ENCODE peak calls at places on chromosomes 5 and 9, in eight cellular contexts. One of them, this sample, is unnamed.

GRCh38 chr9:121888438-121888775 is 204.7 kb downstream of the TTLL11 start:
- DNase-seq in kidney epithelial cell: no peak
- DNase-seq in mucosa of descending colon: no peak
- DNase-seq in neural progenitor cell: no peak
- DNase-seq in SK-N-SH: no peak
- DNase-seq in prostate gland: no peak
- DNase-seq in left ventricle myocardium inferior: no peak
- DNase-seq in upper lobe of left lung: no peak
- DNase-seq in this sample: peak

GRCh38 chr9:4293293-4293931 is 6.5 kb downstream of the GLIS3 start:
- DNase-seq in kidney epithelial cell: peak
- DNase-seq in mucosa of descending colon: no peak
- DNase-seq in neural progenitor cell: peak
- DNase-seq in SK-N-SH: no peak
- DNase-seq in prostate gland: no peak
- DNase-seq in left ventricle myocardium inferior: no peak
- DNase-seq in upper lobe of left lung: no peak
- DNase-seq in this sample: peak

GRCh38 chr5:172453986-172454354 is 355 bp downstream of the SH3PXD2B start:
- DNase-seq in kidney epithelial cell: no peak
- DNase-seq in mucosa of descending colon: peak
- DNase-seq in neural progenitor cell: peak
- DNase-seq in SK-N-SH: peak
- DNase-seq in prostate gland: no peak
- DNase-seq in left ventricle myocardium inferior: peak
- DNase-seq in upper lobe of left lung: peak
- DNase-seq in this sample: peak

GRCh38 chr5:7616897-7617296 is 221.0 kb downstream of the ADCY2 start:
- DNase-seq in kidney epithelial cell: no peak
- DNase-seq in mucosa of descending colon: no peak
- DNase-seq in neural progenitor cell: peak
- DNase-seq in SK-N-SH: no peak
- DNase-seq in prostate gland: no peak
- DNase-seq in left ventricle myocardium inferior: no peak
- DNase-seq in upper lobe of left lung: no peak
- DNase-seq in this sample: no peak

GRCh38 chr9:109574061-109574882 is 76.2 kb upstream of the PTPN3 start:
- DNase-seq in kidney epithelial cell: peak
- DNase-seq in mucosa of descending colon: peak
- DNase-seq in neural progenitor cell: peak
- DNase-seq in SK-N-SH: peak
- DNase-seq in prostate gland: peak
- DNase-seq in left ventricle myocardium inferior: no peak
- DNase-seq in upper lobe of left lung: no peak
- DNase-seq in this sample: peak

GRCh38 chr5:112124788-112125187 is 294.3 kb downstream of the EPB41L4A start:
- DNase-seq in kidney epithelial cell: no peak
- DNase-seq in mucosa of descending colon: no peak
- DNase-seq in neural progenitor cell: no peak
- DNase-seq in SK-N-SH: no peak
- DNase-seq in prostate gland: no peak
- DNase-seq in left ventricle myocardium inferior: no peak
- DNase-seq in upper lobe of left lung: no peak
- DNase-seq in this sample: no peak

GRCh38 chr5:5767286-5767928 is 344.9 kb downstream of the ICE1 start:
- DNase-seq in kidney epithelial cell: no peak
- DNase-seq in mucosa of descending colon: no peak
- DNase-seq in neural progenitor cell: no peak
- DNase-seq in SK-N-SH: no peak
- DNase-seq in prostate gland: peak
- DNase-seq in left ventricle myocardium inferior: peak
- DNase-seq in upper lobe of left lung: peak
- DNase-seq in this sample: no peak

GRCh38 chr5:79020861-79021561 is 35.9 kb upstream of the ARSB start:
- DNase-seq in kidney epithelial cell: no peak
- DNase-seq in mucosa of descending colon: peak
- DNase-seq in neural progenitor cell: peak
- DNase-seq in SK-N-SH: peak
- DNase-seq in prostate gland: peak
- DNase-seq in left ventricle myocardium inferior: peak
- DNase-seq in upper lobe of left lung: peak
- DNase-seq in this sample: peak

GRCh38 chr5:133400831-133401351 is 211.4 kb downstream of the FSTL4 start:
- DNase-seq in kidney epithelial cell: no peak
- DNase-seq in mucosa of descending colon: no peak
- DNase-seq in neural progenitor cell: no peak
- DNase-seq in SK-N-SH: no peak
- DNase-seq in prostate gland: no peak
- DNase-seq in left ventricle myocardium inferior: no peak
- DNase-seq in upper lobe of left lung: no peak
- DNase-seq in this sample: no peak

GRCh38 chr5:37786416-37786815 is 53.4 kb downstream of the GDNF start:
- DNase-seq in kidney epithelial cell: no peak
- DNase-seq in mucosa of descending colon: no peak
- DNase-seq in neural progenitor cell: no peak
- DNase-seq in SK-N-SH: no peak
- DNase-seq in prostate gland: no peak
- DNase-seq in left ventricle myocardium inferior: no peak
- DNase-seq in upper lobe of left lung: no peak
- DNase-seq in this sample: no peak

GRCh38 chr5:169335806-169336205 is 34.9 kb upstream of the SLIT3 start:
- DNase-seq in kidney epithelial cell: no peak
- DNase-seq in mucosa of descending colon: no peak
- DNase-seq in neural progenitor cell: no peak
- DNase-seq in SK-N-SH: no peak
- DNase-seq in prostate gland: no peak
- DNase-seq in left ventricle myocardium inferior: no peak
- DNase-seq in upper lobe of left lung: no peak
- DNase-seq in this sample: no peak

GRCh38 chr5:19488786-19489185 is 499.2 kb downstream of the CDH18 start:
- DNase-seq in kidney epithelial cell: no peak
- DNase-seq in mucosa of descending colon: no peak
- DNase-seq in neural progenitor cell: no peak
- DNase-seq in SK-N-SH: no peak
- DNase-seq in prostate gland: no peak
- DNase-seq in left ventricle myocardium inferior: no peak
- DNase-seq in upper lobe of left lung: no peak
- DNase-seq in this sample: no peak

GRCh38 chr5:180596668-180597231 is 5.5 kb upstream of the SCGB3A1 start:
- DNase-seq in kidney epithelial cell: no peak
- DNase-seq in mucosa of descending colon: no peak
- DNase-seq in neural progenitor cell: no peak
- DNase-seq in SK-N-SH: peak
- DNase-seq in prostate gland: no peak
- DNase-seq in left ventricle myocardium inferior: no peak
- DNase-seq in upper lobe of left lung: peak
- DNase-seq in this sample: no peak

GRCh38 chr5:159886312-159886711 is 30.0 kb upstream of the ADRA1B start:
- DNase-seq in kidney epithelial cell: no peak
- DNase-seq in mucosa of descending colon: no peak
- DNase-seq in neural progenitor cell: no peak
- DNase-seq in SK-N-SH: no peak
- DNase-seq in prostate gland: no peak
- DNase-seq in left ventricle myocardium inferior: no peak
- DNase-seq in upper lobe of left lung: no peak
- DNase-seq in this sample: no peak

GRCh38 chr5:179927834-179928233 is 20.1 kb upstream of the TBC1D9B start:
- DNase-seq in kidney epithelial cell: no peak
- DNase-seq in mucosa of descending colon: no peak
- DNase-seq in neural progenitor cell: no peak
- DNase-seq in SK-N-SH: no peak
- DNase-seq in prostate gland: no peak
- DNase-seq in left ventricle myocardium inferior: no peak
- DNase-seq in upper lobe of left lung: no peak
- DNase-seq in this sample: no peak

GRCh38 chr9:98611986-98612505 is 96.7 kb downstream of the GABBR2 start:
- DNase-seq in kidney epithelial cell: no peak
- DNase-seq in mucosa of descending colon: no peak
- DNase-seq in neural progenitor cell: no peak
- DNase-seq in SK-N-SH: no peak
- DNase-seq in prostate gland: no peak
- DNase-seq in left ventricle myocardium inferior: no peak
- DNase-seq in upper lobe of left lung: no peak
- DNase-seq in this sample: no peak

GRCh38 chr9:16100596-16101091 is 547.8 kb downstream of the CCDC171 start:
- DNase-seq in kidney epithelial cell: no peak
- DNase-seq in mucosa of descending colon: peak
- DNase-seq in neural progenitor cell: peak
- DNase-seq in SK-N-SH: no peak
- DNase-seq in prostate gland: no peak
- DNase-seq in left ventricle myocardium inferior: peak
- DNase-seq in upper lobe of left lung: peak
- DNase-seq in this sample: peak

GRCh38 chr5:139649082-139649991 is 1.2 kb downstream of the CXXC5 start:
- DNase-seq in kidney epithelial cell: no peak
- DNase-seq in mucosa of descending colon: no peak
- DNase-seq in neural progenitor cell: peak
- DNase-seq in SK-N-SH: peak
- DNase-seq in prostate gland: no peak
- DNase-seq in left ventricle myocardium inferior: peak
- DNase-seq in upper lobe of left lung: no peak
- DNase-seq in this sample: peak
- TF ChIP-seq CTCF in kidney epithelial cell: no peak
- TF ChIP-seq CTCF in mucosa of descending colon: no peak
- TF ChIP-seq CTCF in neural progenitor cell: no peak
- TF ChIP-seq CTCF in SK-N-SH: peak
- TF ChIP-seq CTCF in prostate gland: no peak
- TF ChIP-seq CTCF in left ventricle myocardium inferior: no peak
- TF ChIP-seq CTCF in upper lobe of left lung: no peak
- TF ChIP-seq CTCF in this sample: no peak

DNA sequence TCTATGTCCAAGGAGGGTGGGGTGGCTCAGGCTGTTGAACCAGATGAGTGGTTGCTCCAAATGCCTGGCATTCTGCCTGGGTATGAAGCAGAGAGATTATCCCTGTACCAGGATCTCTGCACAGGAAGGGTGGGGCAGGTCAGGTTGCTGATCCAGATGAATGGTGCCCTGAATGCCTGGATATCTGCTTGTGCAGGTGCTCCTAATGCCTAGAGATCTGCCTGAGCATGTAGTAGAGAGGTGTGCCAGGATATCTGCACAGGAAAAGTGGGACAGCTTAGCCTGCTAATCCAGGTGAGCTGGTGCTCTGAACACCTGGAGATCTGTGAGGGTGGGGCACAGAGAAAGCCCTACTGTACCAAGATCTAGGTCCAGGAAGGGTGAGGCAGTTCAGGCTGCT is 189.6 kb upstream of the DMRTA1 start:
- DNase-seq in kidney epithelial cell: no peak
- DNase-seq in mucosa of descending colon: no peak
- DNase-seq in neural progenitor cell: no peak
- DNase-seq in SK-N-SH: no peak
- DNase-seq in prostate gland: no peak
- DNase-seq in left ventricle myocardium inferior: no peak
- DNase-seq in upper lobe of left lung: no peak
- DNase-seq in this sample: no peak
- H3K4me3 ChIP-seq in kidney epithelial cell: no peak
- H3K4me3 ChIP-seq in mucosa of descending colon: no peak
- H3K4me3 ChIP-seq in neural progenitor cell: no peak
- H3K4me3 ChIP-seq in SK-N-SH: no peak
- H3K4me3 ChIP-seq in prostate gland: no peak
- H3K4me3 ChIP-seq in left ventricle myocardium inferior: no peak
- H3K4me3 ChIP-seq in upper lobe of left lung: no peak
- H3K4me3 ChIP-seq in this sample: no peak

GRCh38 chr5:72554897-72555296 is 47.7 kb upstream of the ZNF366 start:
- DNase-seq in kidney epithelial cell: no peak
- DNase-seq in mucosa of descending colon: no peak
- DNase-seq in neural progenitor cell: no peak
- DNase-seq in SK-N-SH: no peak
- DNase-seq in prostate gland: no peak
- DNase-seq in left ventricle myocardium inferior: no peak
- DNase-seq in upper lobe of left lung: no peak
- DNase-seq in this sample: no peak

GRCh38 chr5:72557147-72557501 is 49.9 kb upstream of the ZNF366 start:
- DNase-seq in kidney epithelial cell: no peak
- DNase-seq in mucosa of descending colon: no peak
- DNase-seq in neural progenitor cell: no peak
- DNase-seq in SK-N-SH: no peak
- DNase-seq in prostate gland: no peak
- DNase-seq in left ventricle myocardium inferior: no peak
- DNase-seq in upper lobe of left lung: no peak
- DNase-seq in this sample: no peak

GRCh38 chr5:72557576-72558336 is 50.5 kb upstream of the ZNF366 start:
- DNase-seq in kidney epithelial cell: no peak
- DNase-seq in mucosa of descending colon: no peak
- DNase-seq in neural progenitor cell: no peak
- DNase-seq in SK-N-SH: no peak
- DNase-seq in prostate gland: no peak
- DNase-seq in left ventricle myocardium inferior: no peak
- DNase-seq in upper lobe of left lung: no peak
- DNase-seq in this sample: no peak

GRCh38 chr5:72555871-72556270 is 48.7 kb upstream of the ZNF366 start:
- DNase-seq in kidney epithelial cell: no peak
- DNase-seq in mucosa of descending colon: no peak
- DNase-seq in neural progenitor cell: peak
- DNase-seq in SK-N-SH: no peak
- DNase-seq in prostate gland: no peak
- DNase-seq in left ventricle myocardium inferior: no peak
- DNase-seq in upper lobe of left lung: no peak
- DNase-seq in this sample: no peak

DNA sequence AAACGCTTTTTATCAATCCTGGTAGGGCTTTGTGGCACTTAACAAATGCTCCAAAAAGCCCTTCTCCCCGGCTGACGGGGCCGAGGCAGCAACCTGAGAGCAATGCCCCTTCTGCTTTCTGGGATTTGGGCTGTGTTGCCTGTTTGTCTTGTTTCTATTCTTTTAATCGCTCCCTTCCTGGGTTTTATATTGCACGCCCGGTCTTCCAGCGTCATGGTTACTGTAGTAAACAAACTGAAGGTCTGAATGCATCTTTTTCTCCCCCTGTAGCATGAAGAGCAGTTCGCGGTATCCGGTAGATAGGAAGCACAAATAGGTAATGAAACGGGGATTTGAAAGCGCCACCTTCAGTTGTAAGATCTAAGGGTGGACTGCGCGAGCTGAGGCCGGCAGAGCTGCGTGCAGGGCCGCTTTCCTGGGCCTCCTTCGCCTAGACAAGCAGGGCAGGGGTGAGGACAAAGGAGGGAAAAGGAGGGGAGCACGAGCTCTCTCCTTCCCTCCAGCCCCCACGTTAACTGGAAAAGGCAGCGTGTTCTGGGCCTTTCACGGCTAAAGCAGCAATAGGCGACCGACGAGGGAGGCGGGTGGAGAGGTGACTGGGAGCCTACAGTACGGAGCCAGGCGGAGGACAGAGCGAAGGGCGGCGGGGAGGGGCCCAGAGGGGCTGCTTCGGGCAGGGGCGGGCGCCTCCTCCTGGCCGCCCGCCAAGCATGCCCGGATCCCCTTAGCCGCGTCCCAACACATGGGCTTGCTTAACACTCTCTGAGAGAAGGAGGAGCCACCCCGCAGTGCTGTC is 49.3 kb upstream of the ZNF366 start:
- DNase-seq in kidney epithelial cell: no peak
- DNase-seq in mucosa of descending colon: peak
- DNase-seq in neural progenitor cell: peak
- DNase-seq in SK-N-SH: no peak
- DNase-seq in prostate gland: peak
- DNase-seq in left ventricle myocardium inferior: peak
- DNase-seq in upper lobe of left lung: peak
- DNase-seq in this sample: peak
- TF ChIP-seq CTCF in kidney epithelial cell: peak
- TF ChIP-seq CTCF in mucosa of descending colon: no peak
- TF ChIP-seq CTCF in neural progenitor cell: peak
- TF ChIP-seq CTCF in SK-N-SH: no peak
- TF ChIP-seq CTCF in prostate gland: no peak
- TF ChIP-seq CTCF in left ventricle myocardium inferior: no peak
- TF ChIP-seq CTCF in upper lobe of left lung: no peak
- TF ChIP-seq CTCF in this sample: peak

GRCh38 chr9:129178579-129178909 is 483 bp upstream of the IER5L start:
- DNase-seq in kidney epithelial cell: no peak
- DNase-seq in mucosa of descending colon: no peak
- DNase-seq in neural progenitor cell: no peak
- DNase-seq in SK-N-SH: no peak
- DNase-seq in prostate gland: no peak
- DNase-seq in left ventricle myocardium inferior: no peak
- DNase-seq in upper lobe of left lung: no peak
- DNase-seq in this sample: no peak
- H3K4me3 ChIP-seq in kidney epithelial cell: peak
- H3K4me3 ChIP-seq in mucosa of descending colon: no peak
- H3K4me3 ChIP-seq in neural progenitor cell: peak
- H3K4me3 ChIP-seq in SK-N-SH: peak
- H3K4me3 ChIP-seq in prostate gland: peak
- H3K4me3 ChIP-seq in left ventricle myocardium inferior: peak
- H3K4me3 ChIP-seq in upper lobe of left lung: peak
- H3K4me3 ChIP-seq in this sample: peak